ENCODE peak calls at places on chromosomes 12 and 14, in nine cellular contexts. One of them, this sample, is unnamed.

GRCh38 chr12:123059501-123059900 is 79.0 kb downstream of the ARL6IP4 start:
- DNase-seq in AML-193: no peak
- DNase-seq in SW480: no peak
- DNase-seq in T-helper 1 cell: no peak
- DNase-seq in suprapubic skin: no peak
- DNase-seq in activated T-helper 1 cell treated with Interleukin-2 at 50 U/mL for 16 hours: no peak
- DNase-seq in OCI-LY7: no peak
- DNase-seq in nephron progenitor cell: no peak
- DNase-seq in heart right ventricle: no peak
- DNase-seq in this sample: no peak

GRCh38 chr12:27142102-27142721 is 59.8 kb upstream of the C12orf71 start:
- DNase-seq in AML-193: peak
- DNase-seq in SW480: peak
- DNase-seq in T-helper 1 cell: no peak
- DNase-seq in suprapubic skin: no peak
- DNase-seq in activated T-helper 1 cell treated with Interleukin-2 at 50 U/mL for 16 hours: peak
- DNase-seq in OCI-LY7: peak
- DNase-seq in nephron progenitor cell: peak
- DNase-seq in heart right ventricle: no peak
- DNase-seq in this sample: no peak

GRCh38 chr12:115466076-115466475 is 782.1 kb upstream of the TBX3 start:
- DNase-seq in AML-193: no peak
- DNase-seq in SW480: no peak
- DNase-seq in T-helper 1 cell: no peak
- DNase-seq in suprapubic skin: no peak
- DNase-seq in activated T-helper 1 cell treated with Interleukin-2 at 50 U/mL for 16 hours: no peak
- DNase-seq in OCI-LY7: no peak
- DNase-seq in nephron progenitor cell: no peak
- DNase-seq in heart right ventricle: no peak
- DNase-seq in this sample: no peak

GRCh38 chr12:75959506-75959905 is 72.1 kb downstream of the PHLDA1 start:
- DNase-seq in AML-193: no peak
- DNase-seq in SW480: peak
- DNase-seq in T-helper 1 cell: no peak
- DNase-seq in suprapubic skin: no peak
- DNase-seq in activated T-helper 1 cell treated with Interleukin-2 at 50 U/mL for 16 hours: no peak
- DNase-seq in OCI-LY7: peak
- DNase-seq in nephron progenitor cell: no peak
- DNase-seq in heart right ventricle: no peak
- DNase-seq in this sample: no peak

GRCh38 chr14:104680806-104681688 is 8.4 kb upstream of the INF2 start:
- DNase-seq in AML-193: peak
- DNase-seq in SW480: peak
- DNase-seq in T-helper 1 cell: no peak
- DNase-seq in suprapubic skin: peak
- DNase-seq in activated T-helper 1 cell treated with Interleukin-2 at 50 U/mL for 16 hours: no peak
- DNase-seq in OCI-LY7: peak
- DNase-seq in nephron progenitor cell: no peak
- DNase-seq in heart right ventricle: no peak
- DNase-seq in this sample: no peak

GRCh38 chr12:75720807-75721206 is 209.4 kb upstream of the KRR1 start:
- DNase-seq in AML-193: no peak
- DNase-seq in SW480: no peak
- DNase-seq in T-helper 1 cell: no peak
- DNase-seq in suprapubic skin: no peak
- DNase-seq in activated T-helper 1 cell treated with Interleukin-2 at 50 U/mL for 16 hours: no peak
- DNase-seq in OCI-LY7: no peak
- DNase-seq in nephron progenitor cell: peak
- DNase-seq in heart right ventricle: no peak
- DNase-seq in this sample: no peak

GRCh38 chr12:989051-989450 is 2.0 kb upstream of the ERC1 start:
- DNase-seq in AML-193: no peak
- DNase-seq in SW480: no peak
- DNase-seq in T-helper 1 cell: no peak
- DNase-seq in suprapubic skin: no peak
- DNase-seq in activated T-helper 1 cell treated with Interleukin-2 at 50 U/mL for 16 hours: no peak
- DNase-seq in OCI-LY7: no peak
- DNase-seq in nephron progenitor cell: no peak
- DNase-seq in heart right ventricle: no peak
- DNase-seq in this sample: no peak

GRCh38 chr14:67187210-67187609 is 2.0 kb upstream of the GARIN2 start:
- DNase-seq in AML-193: no peak
- DNase-seq in SW480: peak
- DNase-seq in T-helper 1 cell: no peak
- DNase-seq in suprapubic skin: no peak
- DNase-seq in activated T-helper 1 cell treated with Interleukin-2 at 50 U/mL for 16 hours: no peak
- DNase-seq in OCI-LY7: no peak
- DNase-seq in nephron progenitor cell: no peak
- DNase-seq in heart right ventricle: no peak
- DNase-seq in this sample: no peak

GRCh38 chr14:65933400-65934068 is 521.0 kb downstream of the FUT8 start:
- DNase-seq in AML-193: no peak
- DNase-seq in SW480: no peak
- DNase-seq in T-helper 1 cell: no peak
- DNase-seq in suprapubic skin: no peak
- DNase-seq in activated T-helper 1 cell treated with Interleukin-2 at 50 U/mL for 16 hours: no peak
- DNase-seq in OCI-LY7: no peak
- DNase-seq in nephron progenitor cell: no peak
- DNase-seq in heart right ventricle: no peak
- DNase-seq in this sample: no peak

GRCh38 chr12:10716704-10717315 is 6.3 kb downstream of the YBX3 start:
- DNase-seq in AML-193: no peak
- DNase-seq in SW480: peak
- DNase-seq in T-helper 1 cell: no peak
- DNase-seq in suprapubic skin: peak
- DNase-seq in activated T-helper 1 cell treated with Interleukin-2 at 50 U/mL for 16 hours: no peak
- DNase-seq in OCI-LY7: no peak
- DNase-seq in nephron progenitor cell: peak
- DNase-seq in heart right ventricle: peak
- DNase-seq in this sample: no peak

GRCh38 chr12:56220611-56221232 is 1.0 kb downstream of the RNF41 start:
- DNase-seq in AML-193: peak
- DNase-seq in SW480: peak
- DNase-seq in T-helper 1 cell: no peak
- DNase-seq in suprapubic skin: no peak
- DNase-seq in activated T-helper 1 cell treated with Interleukin-2 at 50 U/mL for 16 hours: no peak
- DNase-seq in OCI-LY7: peak
- DNase-seq in nephron progenitor cell: no peak
- DNase-seq in heart right ventricle: no peak
- DNase-seq in this sample: peak

GRCh38 chr12:49643135-49643534 is 19.8 kb downstream of the PRPF40B start:
- DNase-seq in AML-193: no peak
- DNase-seq in SW480: no peak
- DNase-seq in T-helper 1 cell: no peak
- DNase-seq in suprapubic skin: no peak
- DNase-seq in activated T-helper 1 cell treated with Interleukin-2 at 50 U/mL for 16 hours: no peak
- DNase-seq in OCI-LY7: no peak
- DNase-seq in nephron progenitor cell: no peak
- DNase-seq in heart right ventricle: no peak
- DNase-seq in this sample: no peak

GRCh38 chr12:106252056-106252455 is 4.2 kb upstream of the CKAP4 start:
- DNase-seq in AML-193: no peak
- DNase-seq in SW480: no peak
- DNase-seq in T-helper 1 cell: no peak
- DNase-seq in suprapubic skin: no peak
- DNase-seq in activated T-helper 1 cell treated with Interleukin-2 at 50 U/mL for 16 hours: no peak
- DNase-seq in OCI-LY7: no peak
- DNase-seq in nephron progenitor cell: no peak
- DNase-seq in heart right ventricle: no peak
- DNase-seq in this sample: no peak

GRCh38 chr12:3276226-3276625 is 199.0 kb downstream of the TSPAN9 start:
- DNase-seq in AML-193: no peak
- DNase-seq in SW480: no peak
- DNase-seq in T-helper 1 cell: no peak
- DNase-seq in suprapubic skin: no peak
- DNase-seq in activated T-helper 1 cell treated with Interleukin-2 at 50 U/mL for 16 hours: no peak
- DNase-seq in OCI-LY7: no peak
- DNase-seq in nephron progenitor cell: no peak
- DNase-seq in heart right ventricle: no peak
- DNase-seq in this sample: no peak

GRCh38 chr12:79274571-79275064 is 410.0 kb downstream of the SYT1 start:
- DNase-seq in AML-193: no peak
- DNase-seq in SW480: no peak
- DNase-seq in T-helper 1 cell: no peak
- DNase-seq in suprapubic skin: no peak
- DNase-seq in activated T-helper 1 cell treated with Interleukin-2 at 50 U/mL for 16 hours: no peak
- DNase-seq in OCI-LY7: no peak
- DNase-seq in nephron progenitor cell: no peak
- DNase-seq in heart right ventricle: no peak
- DNase-seq in this sample: no peak

GRCh38 chr14:29037428-29037827 is 270.8 kb downstream of the FOXG1 start:
- DNase-seq in AML-193: no peak
- DNase-seq in SW480: no peak
- DNase-seq in T-helper 1 cell: no peak
- DNase-seq in suprapubic skin: no peak
- DNase-seq in activated T-helper 1 cell treated with Interleukin-2 at 50 U/mL for 16 hours: no peak
- DNase-seq in OCI-LY7: no peak
- DNase-seq in nephron progenitor cell: no peak
- DNase-seq in heart right ventricle: no peak
- DNase-seq in this sample: no peak

GRCh38 chr12:108643941-108644742 is 10.4 kb upstream of the SELPLG start:
- DNase-seq in AML-193: no peak
- DNase-seq in SW480: peak
- DNase-seq in T-helper 1 cell: no peak
- DNase-seq in suprapubic skin: peak
- DNase-seq in activated T-helper 1 cell treated with Interleukin-2 at 50 U/mL for 16 hours: no peak
- DNase-seq in OCI-LY7: no peak
- DNase-seq in nephron progenitor cell: no peak
- DNase-seq in heart right ventricle: no peak
- DNase-seq in this sample: no peak

GRCh38 chr14:60723218-60724079 is 702 bp downstream of the SIX4 start:
- DNase-seq in AML-193: no peak
- DNase-seq in SW480: peak
- DNase-seq in T-helper 1 cell: no peak
- DNase-seq in suprapubic skin: peak
- DNase-seq in activated T-helper 1 cell treated with Interleukin-2 at 50 U/mL for 16 hours: no peak
- DNase-seq in OCI-LY7: peak
- DNase-seq in nephron progenitor cell: peak
- DNase-seq in heart right ventricle: peak
- DNase-seq in this sample: no peak

GRCh38 chr12:4272014-4272975 is 1.3 kb upstream of the CCND2 start:
- DNase-seq in AML-193: peak
- DNase-seq in SW480: peak
- DNase-seq in T-helper 1 cell: peak
- DNase-seq in suprapubic skin: peak
- DNase-seq in activated T-helper 1 cell treated with Interleukin-2 at 50 U/mL for 16 hours: peak
- DNase-seq in OCI-LY7: peak
- DNase-seq in nephron progenitor cell: peak
- DNase-seq in heart right ventricle: peak
- DNase-seq in this sample: peak

GRCh38 chr12:116366824-116367223 is 89.3 kb upstream of the MED13L start:
- DNase-seq in AML-193: no peak
- DNase-seq in SW480: no peak
- DNase-seq in T-helper 1 cell: no peak
- DNase-seq in suprapubic skin: no peak
- DNase-seq in activated T-helper 1 cell treated with Interleukin-2 at 50 U/mL for 16 hours: no peak
- DNase-seq in OCI-LY7: no peak
- DNase-seq in nephron progenitor cell: no peak
- DNase-seq in heart right ventricle: no peak
- DNase-seq in this sample: no peak

GRCh38 chr12:107704056-107704455 is 18.5 kb downstream of the PWP1 start:
- DNase-seq in AML-193: no peak
- DNase-seq in SW480: no peak
- DNase-seq in T-helper 1 cell: no peak
- DNase-seq in suprapubic skin: no peak
- DNase-seq in activated T-helper 1 cell treated with Interleukin-2 at 50 U/mL for 16 hours: no peak
- DNase-seq in OCI-LY7: no peak
- DNase-seq in nephron progenitor cell: no peak
- DNase-seq in heart right ventricle: no peak
- DNase-seq in this sample: no peak

GRCh38 chr12:92506891-92507290 is 195.9 kb upstream of the PLEKHG7 start:
- DNase-seq in AML-193: no peak
- DNase-seq in SW480: no peak
- DNase-seq in T-helper 1 cell: no peak
- DNase-seq in suprapubic skin: no peak
- DNase-seq in activated T-helper 1 cell treated with Interleukin-2 at 50 U/mL for 16 hours: no peak
- DNase-seq in OCI-LY7: no peak
- DNase-seq in nephron progenitor cell: no peak
- DNase-seq in heart right ventricle: no peak
- DNase-seq in this sample: no peak

GRCh38 chr12:47807338-47807737 is 12.4 kb downstream of the HDAC7 start:
- DNase-seq in AML-193: no peak
- DNase-seq in SW480: no peak
- DNase-seq in T-helper 1 cell: no peak
- DNase-seq in suprapubic skin: no peak
- DNase-seq in activated T-helper 1 cell treated with Interleukin-2 at 50 U/mL for 16 hours: no peak
- DNase-seq in OCI-LY7: no peak
- DNase-seq in nephron progenitor cell: no peak
- DNase-seq in heart right ventricle: no peak
- DNase-seq in this sample: no peak

GRCh38 chr14:47675489-47676300 is at the start of gene MDGA2:
- DNase-seq in AML-193: no peak
- DNase-seq in SW480: no peak
- DNase-seq in T-helper 1 cell: no peak
- DNase-seq in suprapubic skin: no peak
- DNase-seq in activated T-helper 1 cell treated with Interleukin-2 at 50 U/mL for 16 hours: no peak
- DNase-seq in OCI-LY7: no peak
- DNase-seq in nephron progenitor cell: peak
- DNase-seq in heart right ventricle: no peak
- DNase-seq in this sample: no peak

GRCh38 chr14:23421594-23421993 is 13.5 kb upstream of the MYH6 start:
- DNase-seq in AML-193: no peak
- DNase-seq in SW480: no peak
- DNase-seq in T-helper 1 cell: no peak
- DNase-seq in suprapubic skin: no peak
- DNase-seq in activated T-helper 1 cell treated with Interleukin-2 at 50 U/mL for 16 hours: no peak
- DNase-seq in OCI-LY7: no peak
- DNase-seq in nephron progenitor cell: no peak
- DNase-seq in heart right ventricle: no peak
- DNase-seq in this sample: no peak

GRCh38 chr12:100481021-100481420 is 7.4 kb downstream of the NR1H4 start:
- DNase-seq in AML-193: no peak
- DNase-seq in SW480: no peak
- DNase-seq in T-helper 1 cell: no peak
- DNase-seq in suprapubic skin: no peak
- DNase-seq in activated T-helper 1 cell treated with Interleukin-2 at 50 U/mL for 16 hours: no peak
- DNase-seq in OCI-LY7: no peak
- DNase-seq in nephron progenitor cell: no peak
- DNase-seq in heart right ventricle: no peak
- DNase-seq in this sample: no peak

GRCh38 chr12:94644141-94644575 is 6.2 kb downstream of the TMCC3 start:
- DNase-seq in AML-193: no peak
- DNase-seq in SW480: no peak
- DNase-seq in T-helper 1 cell: no peak
- DNase-seq in suprapubic skin: no peak
- DNase-seq in activated T-helper 1 cell treated with Interleukin-2 at 50 U/mL for 16 hours: no peak
- DNase-seq in OCI-LY7: peak
- DNase-seq in nephron progenitor cell: peak
- DNase-seq in heart right ventricle: no peak
- DNase-seq in this sample: no peak

GRCh38 chr12:98743362-98743953 is 98.4 kb downstream of the APAF1 start:
- DNase-seq in AML-193: peak
- DNase-seq in SW480: no peak
- DNase-seq in T-helper 1 cell: no peak
- DNase-seq in suprapubic skin: no peak
- DNase-seq in activated T-helper 1 cell treated with Interleukin-2 at 50 U/mL for 16 hours: no peak
- DNase-seq in OCI-LY7: peak
- DNase-seq in nephron progenitor cell: peak
- DNase-seq in heart right ventricle: no peak
- DNase-seq in this sample: no peak

GRCh38 chr14:100581228-100582145 is 5.7 kb downstream of the BEGAIN start:
- DNase-seq in AML-193: no peak
- DNase-seq in SW480: no peak
- DNase-seq in T-helper 1 cell: no peak
- DNase-seq in suprapubic skin: peak
- DNase-seq in activated T-helper 1 cell treated with Interleukin-2 at 50 U/mL for 16 hours: no peak
- DNase-seq in OCI-LY7: no peak
- DNase-seq in nephron progenitor cell: no peak
- DNase-seq in heart right ventricle: peak
- DNase-seq in this sample: no peak

GRCh38 chr14:34682787-34683321 is 31.5 kb downstream of the CFL2 start:
- DNase-seq in AML-193: no peak
- DNase-seq in SW480: no peak
- DNase-seq in T-helper 1 cell: no peak
- DNase-seq in suprapubic skin: no peak
- DNase-seq in activated T-helper 1 cell treated with Interleukin-2 at 50 U/mL for 16 hours: no peak
- DNase-seq in OCI-LY7: peak
- DNase-seq in nephron progenitor cell: no peak
- DNase-seq in heart right ventricle: no peak
- DNase-seq in this sample: no peak

GRCh38 chr12:123076604-123077297 is 74.1 kb downstream of the PITPNM2 start:
- DNase-seq in AML-193: no peak
- DNase-seq in SW480: no peak
- DNase-seq in T-helper 1 cell: no peak
- DNase-seq in suprapubic skin: no peak
- DNase-seq in activated T-helper 1 cell treated with Interleukin-2 at 50 U/mL for 16 hours: no peak
- DNase-seq in OCI-LY7: no peak
- DNase-seq in nephron progenitor cell: no peak
- DNase-seq in heart right ventricle: no peak
- DNase-seq in this sample: no peak

This sample was measured in SIG-M5.